ENCODE peak calls at places on chromosomes 4 and X, in six cellular contexts. I is thoracic aorta, X is brain microvascular endothelial cell, K is OCI-LY7, W is choroid plexus epithelial cell, Q is kidney epithelial cell. N is an unnamed sample.
A peak's percentile ranks its signal among the peaks of the same experiment; 100 is the strongest.

GRCh38 chr4:150394046-150394445 is 187.9 kb upstream of the MAB21L2 start:
- DNase-seq in I (no peak), X (no peak), W (no peak), Q (no peak), K (no peak), N (no peak)

GRCh38 chrX:153878969-153879653 is 6.9 kb downstream of the L1CAM start:
- DNase-seq in I (no peak), W (peak; percentile 12), Q (no peak), X (no peak), K (no peak), N (no peak)

GRCh38 chr4:104491396-104491821 is 3.3 kb downstream of the CXXC4 start:
- DNase-seq in X (no peak), K (no peak), I (no peak), W (no peak), Q (no peak), N (no peak)

GRCh38 chrX:97806238-97806637 is 922.5 kb downstream of the RPA4 start:
- DNase-seq in I (no peak), W (no peak), Q (no peak), X (no peak), K (no peak), N (no peak)

GRCh38 chr4:47000406-47000805 is 7.0 kb upstream of the GABRA4 start:
- DNase-seq in I (no peak), W (no peak), X (no peak), Q (no peak), K (no peak), N (no peak)

GRCh38 chr4:158446106-158446505 is 75.6 kb upstream of the RXFP1 start:
- DNase-seq in X (peak; percentile 14), I (no peak), W (peak; percentile 96), Q (no peak), K (no peak), N (peak; percentile 89)

GRCh38 chr4:78424456-78424855 is 127.1 kb upstream of the ANXA3 start:
- DNase-seq in K (no peak), Q (peak; percentile 19), I (no peak), W (no peak), X (no peak), N (no peak)

GRCh38 chr4:186782302-186782701 is 58.6 kb upstream of the FAT1 start:
- DNase-seq in X (no peak), I (no peak), K (no peak), Q (no peak), W (no peak), N (no peak)

GRCh38 chr4:26701786-26702227 is 117.9 kb downstream of the TBC1D19 start:
- DNase-seq in I (no peak), K (no peak), W (no peak), X (no peak), Q (no peak), N (no peak)

GRCh38 chr4:18568600-18568999 is 547.0 kb upstream of the LCORL start:
- DNase-seq in W (peak; percentile 15), Q (no peak), K (no peak), I (no peak), X (no peak), N (no peak)

GRCh38 chrX:71911023-71911730 is 532 bp downstream of the NHSL2 start:
- DNase-seq in I (no peak), Q (no peak), W (no peak), K (no peak), X (no peak), N (no peak)

GRCh38 chr4:8340721-8341680 is 71.4 kb downstream of the HTRA3 start:
- DNase-seq in Q (no peak), I (no peak), K (no peak), X (no peak), W (no peak), N (no peak)

GRCh38 chr4:139763205-139763604 is 97.6 kb downstream of the MGST2 start:
- DNase-seq in X (no peak), I (no peak), W (no peak), K (no peak), Q (no peak), N (no peak)

GRCh38 chr4:37561803-37562207 is 124.4 kb downstream of the RELL1 start:
- DNase-seq in I (no peak), W (peak; percentile 65), K (no peak), X (peak; percentile 92), Q (peak; percentile 44), N (no peak)

GRCh38 chrX:45851434-45851991 is 650.8 kb upstream of the DIPK2B start:
- DNase-seq in Q (no peak), I (no peak), K (no peak), W (peak; percentile 11), X (no peak), N (no peak)

GRCh38 chr4:65653740-65654361 is 16.4 kb downstream of the EPHA5 start:
- DNase-seq in Q (no peak), K (no peak), W (peak; percentile 55), X (peak; percentile 28), I (no peak), N (no peak)

GRCh38 chr4:43277003-43277402 is 384.5 kb downstream of the GRXCR1 start:
- DNase-seq in K (no peak), Q (no peak), X (no peak), I (no peak), W (peak; percentile 35), N (no peak)

GRCh38 chr4:158758142-158758541 is 10.7 kb upstream of the FNIP2 start:
- DNase-seq in X (no peak), W (peak; percentile 43), K (no peak), Q (no peak), I (no peak), N (peak; percentile 64)

GRCh38 chr4:8697826-8698225 is 105.3 kb downstream of the CPZ start:
- DNase-seq in X (no peak), K (no peak), W (no peak), I (no peak), Q (no peak), N (no peak)

GRCh38 chrX:38817004-38817703 is 15.9 kb downstream of the MID1IP1 start:
- DNase-seq in K (no peak), Q (no peak), X (peak; percentile 8), I (no peak), W (peak; percentile 57), N (no peak)

GRCh38 chrX:43956034-43956433 is 17.2 kb downstream of the NDP start:
- DNase-seq in I (no peak), K (no peak), Q (no peak), X (no peak), W (no peak), N (no peak)

GRCh38 chr4:77776182-77777134 is 42.7 kb downstream of the CNOT6L start:
- DNase-seq in Q (no peak), I (no peak), X (no peak), W (peak; percentile 47), K (no peak), N (no peak)

GRCh38 chrX:83916525-83916924 is 55.6 kb downstream of the CYLC1 start:
- DNase-seq in Q (no peak), W (peak; percentile 0), X (no peak), K (peak; percentile 1), I (no peak), N (no peak)

GRCh38 chr4:5125326-5125725 is 74.0 kb downstream of the STK32B start:
- DNase-seq in X (no peak), K (no peak), W (no peak), Q (no peak), I (no peak), N (no peak)

GRCh38 chr4:114905017-114905416 is 208.4 kb downstream of the NDST4 start:
- DNase-seq in Q (no peak), I (no peak), W (no peak), K (no peak), X (no peak), N (no peak)

GRCh38 chr4:148438047-148438446 is 4.2 kb downstream of the NR3C2 start:
- DNase-seq in Q (no peak), W (no peak), I (no peak), X (no peak), K (no peak), N (no peak)

GRCh38 chrX:129772796-129773431 is 6.8 kb upstream of the SASH3 start:
- DNase-seq in W (no peak), Q (no peak), I (no peak), X (no peak), K (peak; percentile 92), N (no peak)

GRCh38 chr4:167114416-167114971 is 119.8 kb downstream of the SPOCK3 start:
- DNase-seq in W (no peak), K (no peak), X (no peak), Q (peak; percentile 50), I (no peak), N (no peak)

GRCh38 chr4:1511441-1512041 is 105.3 kb upstream of the NKX1-1 start:
- DNase-seq in K (peak; percentile 14), Q (no peak), W (peak; percentile 90), I (no peak), X (peak; percentile 49), N (no peak)

GRCh38 chr4:1513936-1514483 is 107.8 kb upstream of the NKX1-1 start:
- DNase-seq in Q (no peak), W (no peak), X (no peak), I (no peak), K (no peak), N (no peak)

GRCh38 chr4:1512081-1512737 is 106.0 kb upstream of the NKX1-1 start:
- DNase-seq in X (no peak), W (no peak), I (no peak), Q (no peak), K (no peak), N (no peak)

GRCh38 chr4:1514612-1515011 is 108.4 kb upstream of the NKX1-1 start:
- DNase-seq in K (no peak), W (no peak), Q (no peak), X (no peak), I (no peak), N (no peak)

GRCh38 chr4:1512738-1513660 is 106.8 kb upstream of the NKX1-1 start:
- DNase-seq in I (no peak), X (no peak), W (peak; percentile 39), K (no peak), Q (no peak), N (no peak)
- H3K4me3 ChIP-seq in I (peak overlapping the region; percentile 11), X (peak overlapping the region; percentile 40), W (peak overlapping the region; percentile 36), K (no peak overlapping the region), Q (no peak overlapping the region), N (no peak overlapping the region)

GRCh38 chr4:99987681-99988080 is 37.6 kb upstream of the H2AZ1 start:
- DNase-seq in W (no peak), I (no peak), Q (no peak), X (no peak), K (no peak), N (no peak)
- TF ChIP-seq CTCF in W (no peak), I (no peak), Q (no peak), X (no peak), K (no peak), N (no peak)

GRCh38 chr4:84994280-84994679 is 27.8 kb upstream of the WDFY3 start:
- DNase-seq in Q (no peak), X (no peak), W (no peak), K (no peak), I (no peak), N (no peak)
- H3K4me3 ChIP-seq in Q (no peak overlapping the region), X (no peak overlapping the region), W (no peak overlapping the region), K (no peak overlapping the region), I (no peak overlapping the region), N (no peak overlapping the region)

DNA sequence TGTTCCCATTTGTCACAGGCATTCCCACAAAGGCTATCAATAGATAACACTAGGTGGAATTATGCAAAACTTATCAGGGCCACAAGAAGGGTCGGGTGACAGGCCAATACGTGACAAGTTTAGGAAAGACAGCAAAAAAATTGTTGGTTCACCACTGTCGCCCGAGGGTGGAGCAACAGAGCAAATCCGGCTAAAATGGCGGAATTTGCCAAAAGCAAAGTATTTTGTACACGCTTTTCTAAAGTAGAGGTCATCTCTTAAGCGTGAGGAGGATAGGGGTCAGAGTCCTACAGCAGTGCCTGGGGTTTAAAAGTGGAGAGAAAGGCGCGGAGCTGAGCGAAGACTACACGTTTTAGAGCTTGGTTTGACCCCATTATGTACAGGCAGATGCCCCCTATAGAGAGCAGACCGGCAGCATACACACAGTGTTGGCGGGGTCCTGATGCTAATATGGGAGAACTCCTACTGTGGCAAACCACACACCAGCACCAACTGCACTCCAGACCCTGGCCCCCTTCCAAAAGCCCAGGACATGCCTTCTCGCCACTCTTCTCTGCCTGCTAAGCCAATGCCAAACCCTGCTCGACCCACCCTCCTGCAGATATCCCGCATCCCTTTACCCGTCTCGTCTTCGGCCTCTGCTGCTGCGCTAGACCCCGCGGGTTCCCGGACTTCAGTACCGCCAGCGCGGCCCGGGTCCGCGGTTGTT is 733 bp downstream of the CCNA2 start:
- DNase-seq in W (peak; percentile 30), Q (no peak), K (peak; percentile 74), I (peak; percentile 2), X (peak; percentile 24), N (no peak)
- TF ChIP-seq CTCF in W (peak; percentile 36), Q (no peak), K (peak; percentile 71), I (no peak), X (peak; percentile 40), N (no peak)

N was measured in AG09309.